ENCODE peak calls at places on chromosomes 16 and 17, in seven cellular contexts. One of them, this sample, is unnamed.
A peak's percentile ranks its signal among the peaks of the same experiment; 100 is the strongest.

GRCh38 chr16:54194008-54194731 is 92.4 kb downstream of the IRX3 start:
- DNase-seq in MM.1S: no peak
- DNase-seq in upper lobe of left lung: peak; percentile 84
- DNase-seq in psoas muscle: peak; percentile 94
- DNase-seq in aorta: peak; percentile 73
- DNase-seq in thoracic aorta: peak; percentile 11
- DNase-seq in CD4-positive, CD25-positive, alpha-beta regulatory T cell: no peak
- DNase-seq in this sample: no peak

GRCh38 chr16:78005881-78006280 is 16.5 kb upstream of the CLEC3A start:
- DNase-seq in MM.1S: no peak
- DNase-seq in thoracic aorta: no peak
- DNase-seq in aorta: no peak
- DNase-seq in psoas muscle: no peak
- DNase-seq in upper lobe of left lung: no peak
- DNase-seq in CD4-positive, CD25-positive, alpha-beta regulatory T cell: no peak
- DNase-seq in this sample: no peak

GRCh38 chr17:6713130-6713917 is at the start of gene SLC13A5:
- DNase-seq in aorta: no peak
- DNase-seq in MM.1S: no peak
- DNase-seq in thoracic aorta: no peak
- DNase-seq in CD4-positive, CD25-positive, alpha-beta regulatory T cell: no peak
- DNase-seq in psoas muscle: no peak
- DNase-seq in upper lobe of left lung: peak; percentile 81
- DNase-seq in this sample: peak; percentile 46

GRCh38 chr16:22300427-22301071 is 3.3 kb downstream of the POLR3E start:
- DNase-seq in upper lobe of left lung: no peak
- DNase-seq in thoracic aorta: no peak
- DNase-seq in MM.1S: peak; percentile 45
- DNase-seq in CD4-positive, CD25-positive, alpha-beta regulatory T cell: peak; percentile 65
- DNase-seq in psoas muscle: peak; percentile 82
- DNase-seq in aorta: peak; percentile 70
- DNase-seq in this sample: no peak

GRCh38 chr16:53600076-53600475 is 97.1 kb upstream of the AKTIP start:
- DNase-seq in aorta: no peak
- DNase-seq in MM.1S: no peak
- DNase-seq in psoas muscle: no peak
- DNase-seq in CD4-positive, CD25-positive, alpha-beta regulatory T cell: no peak
- DNase-seq in thoracic aorta: no peak
- DNase-seq in upper lobe of left lung: no peak
- DNase-seq in this sample: no peak

GRCh38 chr17:61837175-61838051 is 25.9 kb downstream of the BRIP1 start:
- DNase-seq in upper lobe of left lung: no peak
- DNase-seq in psoas muscle: peak; percentile 51
- DNase-seq in CD4-positive, CD25-positive, alpha-beta regulatory T cell: peak; percentile 72
- DNase-seq in thoracic aorta: no peak
- DNase-seq in aorta: peak; percentile 62
- DNase-seq in MM.1S: peak; percentile 61
- DNase-seq in this sample: peak; percentile 45

GRCh38 chr17:17739388-17740066 is 58.3 kb downstream of the RAI1 start:
- DNase-seq in aorta: peak; percentile 75
- DNase-seq in MM.1S: no peak
- DNase-seq in thoracic aorta: no peak
- DNase-seq in psoas muscle: no peak
- DNase-seq in upper lobe of left lung: peak; percentile 71
- DNase-seq in CD4-positive, CD25-positive, alpha-beta regulatory T cell: no peak
- DNase-seq in this sample: no peak

GRCh38 chr16:27769561-27770222 is 219.7 kb downstream of the KATNIP start:
- DNase-seq in MM.1S: no peak
- DNase-seq in CD4-positive, CD25-positive, alpha-beta regulatory T cell: no peak
- DNase-seq in thoracic aorta: no peak
- DNase-seq in upper lobe of left lung: no peak
- DNase-seq in aorta: peak; percentile 60
- DNase-seq in psoas muscle: peak; percentile 37
- DNase-seq in this sample: no peak

GRCh38 chr17:38621538-38621937 is 15.8 kb upstream of the SRCIN1 start:
- DNase-seq in psoas muscle: no peak
- DNase-seq in CD4-positive, CD25-positive, alpha-beta regulatory T cell: no peak
- DNase-seq in aorta: no peak
- DNase-seq in upper lobe of left lung: no peak
- DNase-seq in thoracic aorta: no peak
- DNase-seq in MM.1S: no peak
- DNase-seq in this sample: no peak

GRCh38 chr16:85781685-85782370 is 17.5 kb downstream of the EMC8 start:
- DNase-seq in thoracic aorta: no peak
- DNase-seq in aorta: peak; percentile 65
- DNase-seq in CD4-positive, CD25-positive, alpha-beta regulatory T cell: no peak
- DNase-seq in psoas muscle: peak; percentile 79
- DNase-seq in upper lobe of left lung: peak; percentile 77
- DNase-seq in MM.1S: no peak
- DNase-seq in this sample: no peak

GRCh38 chr17:82440991-82441627 is 9.4 kb downstream of the CYBC1 start:
- DNase-seq in upper lobe of left lung: peak; percentile 63
- DNase-seq in psoas muscle: peak; percentile 79
- DNase-seq in thoracic aorta: no peak
- DNase-seq in MM.1S: no peak
- DNase-seq in CD4-positive, CD25-positive, alpha-beta regulatory T cell: no peak
- DNase-seq in aorta: peak; percentile 81
- DNase-seq in this sample: no peak

GRCh38 chr17:81119223-81120148 is 45.8 kb upstream of the PVALEF start:
- DNase-seq in aorta: peak; percentile 79
- DNase-seq in psoas muscle: peak; percentile 86
- DNase-seq in thoracic aorta: peak; percentile 35
- DNase-seq in MM.1S: peak; percentile 12
- DNase-seq in CD4-positive, CD25-positive, alpha-beta regulatory T cell: peak; percentile 66
- DNase-seq in upper lobe of left lung: peak; percentile 94
- DNase-seq in this sample: peak; percentile 18

GRCh38 chr16:3546990-3547682 is 30.1 kb downstream of the NLRC3 start:
- DNase-seq in MM.1S: no peak
- DNase-seq in CD4-positive, CD25-positive, alpha-beta regulatory T cell: no peak
- DNase-seq in aorta: no peak
- DNase-seq in psoas muscle: no peak
- DNase-seq in thoracic aorta: no peak
- DNase-seq in upper lobe of left lung: no peak
- DNase-seq in this sample: no peak

GRCh38 chr16:55370762-55371482 is 46.9 kb downstream of the IRX6 start:
- DNase-seq in CD4-positive, CD25-positive, alpha-beta regulatory T cell: peak; percentile 7
- DNase-seq in thoracic aorta: peak; percentile 13
- DNase-seq in psoas muscle: peak; percentile 81
- DNase-seq in aorta: peak; percentile 82
- DNase-seq in upper lobe of left lung: peak; percentile 72
- DNase-seq in MM.1S: peak; percentile 36
- DNase-seq in this sample: no peak

GRCh38 chr17:43438626-43439529 is 40.1 kb downstream of the ARL4D start:
- DNase-seq in psoas muscle: no peak
- DNase-seq in thoracic aorta: no peak
- DNase-seq in upper lobe of left lung: no peak
- DNase-seq in aorta: no peak
- DNase-seq in MM.1S: no peak
- DNase-seq in CD4-positive, CD25-positive, alpha-beta regulatory T cell: no peak
- DNase-seq in this sample: no peak

GRCh38 chr17:49703557-49704277 is 4.0 kb downstream of the SLC35B1 start:
- DNase-seq in aorta: no peak
- DNase-seq in CD4-positive, CD25-positive, alpha-beta regulatory T cell: peak; percentile 41
- DNase-seq in MM.1S: peak; percentile 35
- DNase-seq in thoracic aorta: no peak
- DNase-seq in psoas muscle: no peak
- DNase-seq in upper lobe of left lung: no peak
- DNase-seq in this sample: no peak

GRCh38 chr17:41731836-41732235 is 2.6 kb downstream of the HAP1 start:
- DNase-seq in CD4-positive, CD25-positive, alpha-beta regulatory T cell: no peak
- DNase-seq in aorta: no peak
- DNase-seq in thoracic aorta: no peak
- DNase-seq in psoas muscle: no peak
- DNase-seq in upper lobe of left lung: no peak
- DNase-seq in MM.1S: no peak
- DNase-seq in this sample: no peak

GRCh38 chr17:41734139-41734948 is at the start of gene HAP1:
- DNase-seq in psoas muscle: no peak
- DNase-seq in aorta: no peak
- DNase-seq in thoracic aorta: no peak
- DNase-seq in CD4-positive, CD25-positive, alpha-beta regulatory T cell: peak; percentile 23
- DNase-seq in upper lobe of left lung: peak; percentile 88
- DNase-seq in MM.1S: peak; percentile 39
- DNase-seq in this sample: no peak

GRCh38 chr17:41733348-41734138 is 900 bp downstream of the HAP1 start:
- DNase-seq in CD4-positive, CD25-positive, alpha-beta regulatory T cell: no peak
- DNase-seq in thoracic aorta: no peak
- DNase-seq in upper lobe of left lung: peak; percentile 74
- DNase-seq in psoas muscle: no peak
- DNase-seq in MM.1S: no peak
- DNase-seq in aorta: no peak
- DNase-seq in this sample: no peak

GRCh38 chr17:41728056-41728455 is 6.4 kb downstream of the HAP1 start:
- DNase-seq in CD4-positive, CD25-positive, alpha-beta regulatory T cell: no peak
- DNase-seq in thoracic aorta: no peak
- DNase-seq in upper lobe of left lung: peak; percentile 68
- DNase-seq in psoas muscle: no peak
- DNase-seq in aorta: no peak
- DNase-seq in MM.1S: no peak
- DNase-seq in this sample: no peak

GRCh38 chr17:41730479-41730878 is 4.0 kb downstream of the HAP1 start:
- DNase-seq in MM.1S: no peak
- DNase-seq in aorta: no peak
- DNase-seq in upper lobe of left lung: no peak
- DNase-seq in CD4-positive, CD25-positive, alpha-beta regulatory T cell: no peak
- DNase-seq in psoas muscle: no peak
- DNase-seq in thoracic aorta: no peak
- DNase-seq in this sample: no peak
- H3K27ac ChIP-seq in MM.1S: no peak overlapping the region
- H3K27ac ChIP-seq in aorta: no peak overlapping the region
- H3K27ac ChIP-seq in upper lobe of left lung: no peak overlapping the region
- H3K27ac ChIP-seq in CD4-positive, CD25-positive, alpha-beta regulatory T cell: no peak overlapping the region
- H3K27ac ChIP-seq in psoas muscle: no peak overlapping the region
- H3K27ac ChIP-seq in thoracic aorta: no peak overlapping the region
- H3K27ac ChIP-seq in this sample: no peak overlapping the region

GRCh38 chr17:32446949-32447348 is 2.6 kb downstream of the PSMD11 start:
- DNase-seq in psoas muscle: no peak
- DNase-seq in MM.1S: no peak
- DNase-seq in aorta: no peak
- DNase-seq in upper lobe of left lung: no peak
- DNase-seq in thoracic aorta: no peak
- DNase-seq in CD4-positive, CD25-positive, alpha-beta regulatory T cell: no peak
- DNase-seq in this sample: no peak
- H3K36me3 ChIP-seq in psoas muscle: peaks cover 13% of the 10 kb centered on the region
- H3K36me3 ChIP-seq in MM.1S: peaks cover 20% of the 10 kb centered on the region
- H3K36me3 ChIP-seq in aorta: no peaks in the 10 kb centered on the region
- H3K36me3 ChIP-seq in upper lobe of left lung: peaks cover 7% of the 10 kb centered on the region
- H3K36me3 ChIP-seq in thoracic aorta: peaks cover 22% of the 10 kb centered on the region
- H3K36me3 ChIP-seq in CD4-positive, CD25-positive, alpha-beta regulatory T cell: peaks cover 40% of the 10 kb centered on the region
- H3K36me3 ChIP-seq in this sample: no peaks in the 10 kb centered on the region

GRCh38 chr17:50904522-50905459 is 38.6 kb upstream of the TOB1 start:
- DNase-seq in psoas muscle: peak; percentile 68
- DNase-seq in CD4-positive, CD25-positive, alpha-beta regulatory T cell: no peak
- DNase-seq in aorta: peak; percentile 79
- DNase-seq in upper lobe of left lung: peak; percentile 82
- DNase-seq in thoracic aorta: peak; percentile 33
- DNase-seq in MM.1S: no peak
- DNase-seq in this sample: no peak

GRCh38 chr17:50905460-50905803 is 39.3 kb upstream of the TOB1 start:
- DNase-seq in MM.1S: no peak
- DNase-seq in psoas muscle: no peak
- DNase-seq in CD4-positive, CD25-positive, alpha-beta regulatory T cell: no peak
- DNase-seq in upper lobe of left lung: no peak
- DNase-seq in thoracic aorta: no peak
- DNase-seq in aorta: no peak
- DNase-seq in this sample: no peak

GRCh38 chr17:50902768-50903353 is 36.7 kb upstream of the TOB1 start:
- DNase-seq in CD4-positive, CD25-positive, alpha-beta regulatory T cell: no peak
- DNase-seq in thoracic aorta: no peak
- DNase-seq in upper lobe of left lung: no peak
- DNase-seq in MM.1S: peak; percentile 21
- DNase-seq in psoas muscle: no peak
- DNase-seq in aorta: no peak
- DNase-seq in this sample: no peak

GRCh38 chr17:50906443-50906842 is 40.3 kb upstream of the TOB1 start:
- DNase-seq in upper lobe of left lung: no peak
- DNase-seq in MM.1S: no peak
- DNase-seq in thoracic aorta: no peak
- DNase-seq in CD4-positive, CD25-positive, alpha-beta regulatory T cell: no peak
- DNase-seq in aorta: no peak
- DNase-seq in psoas muscle: no peak
- DNase-seq in this sample: no peak

DNA sequence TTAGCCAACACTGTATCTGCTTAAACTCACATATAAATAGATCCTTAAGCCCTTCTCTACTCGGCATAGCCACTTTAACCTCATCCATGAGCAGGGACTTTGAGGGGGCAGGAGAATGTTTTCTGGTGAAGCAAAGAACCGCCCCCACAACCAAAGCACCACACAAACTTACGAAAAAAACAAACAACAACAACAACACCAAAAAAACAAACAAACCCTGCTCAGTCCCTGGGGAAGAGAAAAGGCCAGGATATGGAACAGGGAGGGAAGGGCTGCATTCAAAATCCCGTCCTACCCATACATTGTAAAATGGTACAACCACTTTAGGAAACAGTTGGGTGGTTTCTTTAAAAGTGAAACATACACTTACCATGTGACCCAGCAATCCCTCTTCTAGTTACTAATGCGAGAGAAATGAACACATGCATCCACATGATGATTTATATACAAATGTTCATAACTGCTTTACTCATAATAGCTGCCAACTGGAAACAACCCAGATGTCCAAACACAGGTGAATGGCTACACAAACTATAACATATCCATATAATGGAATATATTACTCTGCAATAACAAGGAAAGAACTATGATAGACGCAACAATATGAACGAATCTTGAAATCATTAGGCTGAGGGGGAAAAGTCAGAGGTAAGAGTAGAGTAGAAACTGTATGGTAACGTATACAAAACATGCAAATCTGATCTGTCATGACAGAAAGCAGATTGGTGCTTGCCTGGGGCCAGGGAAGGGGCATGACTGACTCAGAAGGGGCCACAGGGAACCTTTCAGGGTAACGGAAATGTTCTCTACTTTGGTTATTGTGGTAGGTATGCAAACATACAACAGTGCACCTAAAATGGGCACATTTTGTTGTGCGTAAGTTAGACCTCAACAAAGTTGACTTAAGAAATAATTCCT is 37.7 kb upstream of the TOB1 start:
- DNase-seq in MM.1S: no peak
- DNase-seq in thoracic aorta: no peak
- DNase-seq in upper lobe of left lung: no peak
- DNase-seq in aorta: no peak
- DNase-seq in psoas muscle: no peak
- DNase-seq in CD4-positive, CD25-positive, alpha-beta regulatory T cell: peak; percentile 67
- DNase-seq in this sample: peak; percentile 46
- H3K27ac ChIP-seq in MM.1S: no peak overlapping the region
- H3K27ac ChIP-seq in thoracic aorta: peak overlapping the region; percentile 96
- H3K27ac ChIP-seq in upper lobe of left lung: peak overlapping the region; percentile 78
- H3K27ac ChIP-seq in aorta: peak overlapping the region; percentile 84
- H3K27ac ChIP-seq in psoas muscle: peak overlapping the region; percentile 94
- H3K27ac ChIP-seq in CD4-positive, CD25-positive, alpha-beta regulatory T cell: peak overlapping the region; percentile 82
- H3K27ac ChIP-seq in this sample: peak overlapping the region; percentile 46

GRCh38 chr17:9309216-9309615 is 266.4 kb downstream of the STX8 start:
- DNase-seq in MM.1S: no peak
- DNase-seq in thoracic aorta: no peak
- DNase-seq in aorta: no peak
- DNase-seq in upper lobe of left lung: no peak
- DNase-seq in psoas muscle: no peak
- DNase-seq in CD4-positive, CD25-positive, alpha-beta regulatory T cell: no peak
- DNase-seq in this sample: no peak
- H3K36me3 ChIP-seq in MM.1S: no peaks in the 10 kb centered on the region
- H3K36me3 ChIP-seq in thoracic aorta: no peaks in the 10 kb centered on the region
- H3K36me3 ChIP-seq in aorta: no peaks in the 10 kb centered on the region
- H3K36me3 ChIP-seq in upper lobe of left lung: no peaks in the 10 kb centered on the region
- H3K36me3 ChIP-seq in psoas muscle: no peaks in the 10 kb centered on the region
- H3K36me3 ChIP-seq in CD4-positive, CD25-positive, alpha-beta regulatory T cell: no peaks in the 10 kb centered on the region
- H3K36me3 ChIP-seq in this sample: no peaks in the 10 kb centered on the region